ENCODE peak calls at places on chromosomes 11 and 22, in five cellular contexts. I, V, X, Q and O are unnamed samples. For H3K27me3, H3K9me3 and H3K4me1, the result is how much of the 10 kb centered on the place peaks cover.

GRCh38 chr11:10500757-10501684 is 40.0 kb downstream of the RNF141 start:
- DNase-seq in I (no peak), V (peak), X (no peak), Q (no peak), O (no peak)

GRCh38 chr11:115476463-115477286 is 27.5 kb downstream of the CADM1 start:
- DNase-seq in I (no peak), V (no peak), X (no peak), Q (no peak), O (no peak)

GRCh38 chr22:37334859-37335818 is 52.8 kb downstream of the CYTH4 start:
- DNase-seq in I (peak), V (no peak), X (no peak), Q (peak), O (no peak)

GRCh38 chr11:7982582-7983119 is 4.5 kb upstream of the EIF3F start:
- DNase-seq in I (no peak), V (no peak), X (no peak), Q (no peak), O (no peak)

GRCh38 chr11:46238078-46238966 is 39.1 kb upstream of the CREB3L1 start:
- DNase-seq in I (no peak), V (peak), X (peak), Q (peak), O (peak)

GRCh38 chr11:104487035-104487775 is 323.3 kb upstream of the PDGFD start:
- DNase-seq in I (no peak), V (no peak), X (no peak), Q (no peak), O (no peak)

GRCh38 chr11:27213232-27213660 is 149.8 kb downstream of the CCDC34 start:
- DNase-seq in I (peak), V (no peak), X (no peak), Q (no peak), O (no peak)

GRCh38 chr22:40874016-40874415 is 12.1 kb upstream of the DNAJB7 start:
- DNase-seq in I (no peak), V (no peak), X (no peak), Q (no peak), O (no peak)

GRCh38 chr11:33724644-33725035 is 11.6 kb downstream of the CD59 start:
- DNase-seq in I (no peak), V (no peak), X (no peak), Q (no peak), O (peak)

GRCh38 chr22:46972901-46973831 is 210.7 kb downstream of the TBC1D22A start:
- DNase-seq in I (no peak), V (no peak), X (peak), Q (no peak), O (peak)

GRCh38 chr22:44597616-44598015 is 99.6 kb upstream of the RTL6 start:
- DNase-seq in I (no peak), V (no peak), X (no peak), Q (no peak), O (no peak)

GRCh38 chr11:8932564-8933180 is at the start of gene C11orf16:
- DNase-seq in I (no peak), V (no peak), X (no peak), Q (peak), O (no peak)

GRCh38 chr11:133726576-133726975 is 118.7 kb downstream of the SPATA19 start:
- DNase-seq in I (no peak), V (no peak), X (no peak), Q (no peak), O (no peak)

GRCh38 chr11:44564653-44565007 is 833 bp upstream of the CD82 start:
- DNase-seq in I (peak), V (peak), X (peak), Q (peak), O (peak)

GRCh38 chr11:130606781-130607511 is 158.5 kb downstream of the ADAMTS15 start:
- DNase-seq in I (peak), V (no peak), X (no peak), Q (no peak), O (peak)

GRCh38 chr22:47123006-47123826 is 360.8 kb downstream of the TBC1D22A start:
- DNase-seq in I (no peak), V (no peak), X (no peak), Q (no peak), O (no peak)

GRCh38 chr11:47104337-47104950 is 72.2 kb downstream of the ARFGAP2 start:
- DNase-seq in I (no peak), V (no peak), X (no peak), Q (peak), O (no peak)

GRCh38 chr11:6646631-6647281 is 8.9 kb downstream of the DCHS1 start:
- DNase-seq in I (no peak), V (no peak), X (peak), Q (no peak), O (peak)

DNA sequence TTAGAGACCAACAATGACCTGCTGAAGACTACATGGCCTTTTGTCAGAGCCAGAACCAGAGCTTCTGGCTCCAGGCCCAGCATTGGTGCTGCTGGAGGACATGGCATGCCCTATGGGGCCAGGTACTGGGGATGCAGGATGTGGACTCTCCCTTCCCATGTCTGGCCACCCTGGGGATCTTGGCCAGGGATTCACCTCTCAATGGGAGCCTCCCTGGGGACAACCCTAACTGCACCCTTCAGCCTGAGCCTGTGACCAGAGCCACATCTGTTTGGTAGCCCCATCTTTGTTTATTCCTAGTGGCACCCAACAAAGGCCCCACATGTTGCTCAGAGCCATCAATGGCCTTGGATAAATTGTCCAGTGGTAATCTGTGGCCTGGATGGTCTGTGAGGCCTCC is 5.8 kb downstream of the KLHL35 start:
- DNase-seq in I (no peak), V (no peak), X (no peak), Q (no peak), O (no peak)
- H3K27me3 ChIP-seq in I (under half), V (under half), X (under half), Q (under half), O (under half)

GRCh38 chr11:40602866-40603578 is 856.4 kb downstream of the LRRC4C start:
- DNase-seq in I (peak), V (peak), X (no peak), Q (no peak), O (no peak)

DNA sequence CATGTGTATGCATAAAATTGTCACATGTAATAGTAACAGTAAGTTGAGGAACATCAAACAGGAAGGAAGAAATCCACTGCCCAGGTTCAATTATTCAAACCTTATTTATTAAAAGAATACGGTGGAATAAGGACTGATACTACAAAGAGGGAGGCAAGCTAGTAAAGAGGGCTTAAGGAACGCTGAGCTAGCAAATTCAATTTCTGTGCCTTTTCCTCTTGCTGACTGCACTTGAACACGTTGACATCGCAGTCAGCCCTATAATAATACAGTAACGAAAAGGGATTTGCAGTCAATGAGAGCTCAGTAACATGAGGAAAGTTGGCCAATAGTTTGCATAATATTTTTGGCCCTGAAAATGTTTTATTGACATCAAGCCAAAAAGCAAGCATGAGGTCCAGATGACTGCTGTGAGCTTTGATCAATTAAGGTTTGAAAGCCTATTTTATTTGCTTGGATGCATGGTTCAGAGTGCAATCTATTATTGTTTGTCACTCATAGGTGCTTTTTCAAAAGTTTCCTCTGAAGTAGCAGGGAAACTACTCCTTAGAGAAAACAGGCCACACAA is 861.8 kb downstream of the LRRC4C start:
- DNase-seq in I (no peak), V (no peak), X (no peak), Q (no peak), O (no peak)
- H3K9me3 ChIP-seq in I (under half), V (under half), X (under half), Q (under half), O (under half)

GRCh38 chr11:12174145-12175143 is 64.1 kb downstream of the MICAL2 start:
- DNase-seq in I (peak), V (no peak), X (no peak), Q (no peak), O (no peak)
- H3K4me1 ChIP-seq in I (half or more), V (under half), X (under half), Q (under half), O (under half)

GRCh38 chr11:79440451-79441158 is at the start of gene TENM4:
- DNase-seq in I (peak), V (no peak), X (peak), Q (peak), O (peak)
- H3K27me3 ChIP-seq in I (half or more), V (under half), X (under half), Q (under half), O (under half)

GRCh38 chr22:45949921-45950320 is 27.0 kb downstream of the WNT7B start:
- DNase-seq in I (no peak), V (no peak), X (no peak), Q (no peak), O (no peak)

GRCh38 chr22:45952553-45952952 is 24.4 kb downstream of the WNT7B start:
- DNase-seq in I (no peak), V (no peak), X (no peak), Q (no peak), O (no peak)

GRCh38 chr22:45952151-45952550 is 24.8 kb downstream of the WNT7B start:
- DNase-seq in I (no peak), V (no peak), X (no peak), Q (no peak), O (no peak)

GRCh38 chr22:45949258-45949870 is 27.6 kb downstream of the WNT7B start:
- DNase-seq in I (no peak), V (no peak), X (no peak), Q (no peak), O (no peak)

DNA sequence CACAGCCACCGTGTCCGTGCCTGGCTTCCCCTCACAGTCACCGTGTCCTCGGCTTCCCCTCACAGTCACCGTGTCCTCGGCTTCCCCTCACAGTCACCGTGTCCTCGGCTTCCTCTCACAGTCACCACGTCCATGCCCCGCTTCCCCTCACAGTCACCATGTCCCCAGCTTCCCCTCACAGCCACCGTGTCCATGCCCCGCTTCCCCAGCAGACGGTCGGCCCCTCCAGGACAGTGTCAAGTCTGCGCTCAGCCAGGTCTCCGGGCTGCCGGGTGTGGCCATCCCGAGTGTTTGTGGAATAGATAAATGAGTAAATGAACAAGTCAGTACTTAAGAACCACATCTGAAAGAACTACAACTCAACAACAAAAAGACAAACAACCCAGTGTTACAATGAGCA is 23.8 kb downstream of the WNT7B start:
- DNase-seq in I (no peak), V (no peak), X (no peak), Q (no peak), O (no peak)
- H3K9me3 ChIP-seq in I (under half), V (under half), X (under half), Q (under half), O (under half)

GRCh38 chr11:96218901-96219300 is 124.1 kb downstream of the MAML2 start:
- DNase-seq in I (no peak), V (no peak), X (no peak), Q (no peak), O (no peak)
- H3K4me1 ChIP-seq in I (under half), V (under half), X (under half), Q (under half), O (under half)